ENCODE peak calls at places on chromosomes 3 and 15, in eight cellular contexts. One of them, this sample, is unnamed.

GRCh38 chr15:31222769-31223345 is 103.8 kb upstream of the KLF13 start:
- DNase-seq in A549: no peak
- DNase-seq in fibroblast of the aortic adventitia: no peak
- DNase-seq in fibroblast of mammary gland: no peak
- DNase-seq in bronchial epithelial cell: no peak
- DNase-seq in GM12864: no peak
- DNase-seq in HepG2: no peak
- DNase-seq in pancreas: no peak
- DNase-seq in this sample: no peak

GRCh38 chr3:141148770-141149169 is 82.9 kb upstream of the PXYLP1 start:
- DNase-seq in A549: no peak
- DNase-seq in GM12864: no peak
- DNase-seq in fibroblast of mammary gland: no peak
- DNase-seq in HepG2: no peak
- DNase-seq in bronchial epithelial cell: no peak
- DNase-seq in pancreas: no peak
- DNase-seq in fibroblast of the aortic adventitia: no peak
- DNase-seq in this sample: no peak

GRCh38 chr3:25594007-25594502 is 70.7 kb downstream of the TOP2B start:
- DNase-seq in HepG2: peak
- DNase-seq in fibroblast of the aortic adventitia: peak
- DNase-seq in fibroblast of mammary gland: peak
- DNase-seq in GM12864: no peak
- DNase-seq in pancreas: no peak
- DNase-seq in A549: peak
- DNase-seq in bronchial epithelial cell: peak
- DNase-seq in this sample: peak

GRCh38 chr15:40511093-40511471 is 40.3 kb downstream of the CHST14 start:
- DNase-seq in A549: no peak
- DNase-seq in HepG2: no peak
- DNase-seq in fibroblast of mammary gland: peak
- DNase-seq in fibroblast of the aortic adventitia: no peak
- DNase-seq in pancreas: no peak
- DNase-seq in bronchial epithelial cell: no peak
- DNase-seq in GM12864: peak
- DNase-seq in this sample: peak

GRCh38 chr3:117995795-117996194 is 1038.9 kb downstream of the IGSF11 start:
- DNase-seq in HepG2: no peak
- DNase-seq in fibroblast of the aortic adventitia: peak
- DNase-seq in bronchial epithelial cell: no peak
- DNase-seq in A549: no peak
- DNase-seq in pancreas: no peak
- DNase-seq in GM12864: no peak
- DNase-seq in fibroblast of mammary gland: no peak
- DNase-seq in this sample: no peak

GRCh38 chr15:99096894-99097426 is 7.9 kb upstream of the SYNM start:
- DNase-seq in pancreas: no peak
- DNase-seq in GM12864: no peak
- DNase-seq in A549: no peak
- DNase-seq in HepG2: no peak
- DNase-seq in fibroblast of mammary gland: peak
- DNase-seq in bronchial epithelial cell: no peak
- DNase-seq in fibroblast of the aortic adventitia: no peak
- DNase-seq in this sample: no peak

GRCh38 chr15:99264125-99264524 is 12.8 kb downstream of the LRRC28 start:
- DNase-seq in bronchial epithelial cell: peak
- DNase-seq in A549: no peak
- DNase-seq in GM12864: no peak
- DNase-seq in pancreas: no peak
- DNase-seq in fibroblast of the aortic adventitia: no peak
- DNase-seq in HepG2: no peak
- DNase-seq in fibroblast of mammary gland: no peak
- DNase-seq in this sample: no peak

GRCh38 chr3:86175051-86175536 is 815.9 kb downstream of the VGLL3 start:
- DNase-seq in bronchial epithelial cell: no peak
- DNase-seq in A549: no peak
- DNase-seq in fibroblast of mammary gland: no peak
- DNase-seq in GM12864: no peak
- DNase-seq in HepG2: no peak
- DNase-seq in fibroblast of the aortic adventitia: no peak
- DNase-seq in pancreas: no peak
- DNase-seq in this sample: no peak

GRCh38 chr15:32974691-32975090 is 219.8 kb downstream of the FMN1 start:
- DNase-seq in GM12864: no peak
- DNase-seq in fibroblast of the aortic adventitia: peak
- DNase-seq in bronchial epithelial cell: peak
- DNase-seq in pancreas: no peak
- DNase-seq in A549: no peak
- DNase-seq in HepG2: no peak
- DNase-seq in fibroblast of mammary gland: peak
- DNase-seq in this sample: no peak

GRCh38 chr3:56915969-56916586 is 114.3 kb upstream of the ARHGEF3 start:
- DNase-seq in fibroblast of the aortic adventitia: no peak
- DNase-seq in fibroblast of mammary gland: no peak
- DNase-seq in GM12864: no peak
- DNase-seq in bronchial epithelial cell: no peak
- DNase-seq in A549: no peak
- DNase-seq in pancreas: no peak
- DNase-seq in HepG2: no peak
- DNase-seq in this sample: peak

GRCh38 chr3:156513619-156514018 is 41.3 kb downstream of the SSR3 start:
- DNase-seq in A549: peak
- DNase-seq in pancreas: no peak
- DNase-seq in GM12864: no peak
- DNase-seq in bronchial epithelial cell: no peak
- DNase-seq in fibroblast of the aortic adventitia: no peak
- DNase-seq in fibroblast of mammary gland: peak
- DNase-seq in HepG2: peak
- DNase-seq in this sample: no peak

GRCh38 chr3:127637546-127637945 is 8.6 kb downstream of the PODXL2 start:
- DNase-seq in A549: no peak
- DNase-seq in bronchial epithelial cell: no peak
- DNase-seq in fibroblast of the aortic adventitia: no peak
- DNase-seq in GM12864: no peak
- DNase-seq in fibroblast of mammary gland: no peak
- DNase-seq in HepG2: no peak
- DNase-seq in pancreas: no peak
- DNase-seq in this sample: peak

GRCh38 chr15:58138106-58138505 is at the start of gene AQP9:
- DNase-seq in fibroblast of mammary gland: peak
- DNase-seq in fibroblast of the aortic adventitia: no peak
- DNase-seq in pancreas: no peak
- DNase-seq in bronchial epithelial cell: no peak
- DNase-seq in A549: no peak
- DNase-seq in GM12864: no peak
- DNase-seq in HepG2: no peak
- DNase-seq in this sample: no peak

GRCh38 chr3:40265181-40265580 is 44.3 kb upstream of the EIF1B start:
- DNase-seq in pancreas: no peak
- DNase-seq in bronchial epithelial cell: no peak
- DNase-seq in A549: no peak
- DNase-seq in fibroblast of the aortic adventitia: no peak
- DNase-seq in fibroblast of mammary gland: no peak
- DNase-seq in GM12864: no peak
- DNase-seq in HepG2: no peak
- DNase-seq in this sample: no peak

GRCh38 chr15:31437686-31438085 is 111.1 kb downstream of the KLF13 start:
- DNase-seq in bronchial epithelial cell: no peak
- DNase-seq in GM12864: no peak
- DNase-seq in pancreas: no peak
- DNase-seq in fibroblast of mammary gland: no peak
- DNase-seq in HepG2: no peak
- DNase-seq in fibroblast of the aortic adventitia: no peak
- DNase-seq in A549: no peak
- DNase-seq in this sample: peak

GRCh38 chr3:54859204-54859603 is 68.7 kb downstream of the LRTM1 start:
- DNase-seq in fibroblast of mammary gland: peak
- DNase-seq in A549: no peak
- DNase-seq in bronchial epithelial cell: peak
- DNase-seq in HepG2: no peak
- DNase-seq in pancreas: no peak
- DNase-seq in fibroblast of the aortic adventitia: peak
- DNase-seq in GM12864: no peak
- DNase-seq in this sample: no peak

GRCh38 chr3:98331329-98331728 is 22.3 kb upstream of the OR5K4 start:
- DNase-seq in GM12864: peak
- DNase-seq in fibroblast of mammary gland: no peak
- DNase-seq in fibroblast of the aortic adventitia: no peak
- DNase-seq in bronchial epithelial cell: no peak
- DNase-seq in pancreas: no peak
- DNase-seq in A549: no peak
- DNase-seq in HepG2: no peak
- DNase-seq in this sample: peak

GRCh38 chr15:74127255-74127953 is 3.0 kb upstream of the ISLR2 start:
- DNase-seq in pancreas: peak
- DNase-seq in fibroblast of mammary gland: peak
- DNase-seq in bronchial epithelial cell: peak
- DNase-seq in A549: peak
- DNase-seq in GM12864: peak
- DNase-seq in HepG2: peak
- DNase-seq in fibroblast of the aortic adventitia: peak
- DNase-seq in this sample: peak

GRCh38 chr3:29283297-29283681 is 2.4 kb downstream of the RBMS3 start:
- DNase-seq in pancreas: no peak
- DNase-seq in bronchial epithelial cell: no peak
- DNase-seq in fibroblast of mammary gland: no peak
- DNase-seq in A549: no peak
- DNase-seq in HepG2: no peak
- DNase-seq in GM12864: no peak
- DNase-seq in fibroblast of the aortic adventitia: peak
- DNase-seq in this sample: no peak

GRCh38 chr15:89379423-89379735 is 44.8 kb upstream of the POLG start:
- DNase-seq in fibroblast of mammary gland: no peak
- DNase-seq in A549: no peak
- DNase-seq in pancreas: no peak
- DNase-seq in GM12864: no peak
- DNase-seq in HepG2: no peak
- DNase-seq in bronchial epithelial cell: no peak
- DNase-seq in fibroblast of the aortic adventitia: no peak
- DNase-seq in this sample: no peak

GRCh38 chr15:89377042-89377841 is 42.6 kb upstream of the POLG start:
- DNase-seq in GM12864: no peak
- DNase-seq in HepG2: no peak
- DNase-seq in A549: no peak
- DNase-seq in bronchial epithelial cell: no peak
- DNase-seq in pancreas: no peak
- DNase-seq in fibroblast of mammary gland: no peak
- DNase-seq in fibroblast of the aortic adventitia: no peak
- DNase-seq in this sample: no peak

GRCh38 chr15:89379818-89380217 is 45.2 kb upstream of the POLG start:
- DNase-seq in A549: no peak
- DNase-seq in fibroblast of the aortic adventitia: no peak
- DNase-seq in HepG2: no peak
- DNase-seq in pancreas: no peak
- DNase-seq in fibroblast of mammary gland: no peak
- DNase-seq in GM12864: no peak
- DNase-seq in bronchial epithelial cell: peak
- DNase-seq in this sample: no peak

GRCh38 chr15:89377842-89378698 is 43.4 kb upstream of the POLG start:
- DNase-seq in HepG2: no peak
- DNase-seq in GM12864: no peak
- DNase-seq in fibroblast of the aortic adventitia: no peak
- DNase-seq in A549: no peak
- DNase-seq in fibroblast of mammary gland: no peak
- DNase-seq in pancreas: no peak
- DNase-seq in bronchial epithelial cell: peak
- DNase-seq in this sample: no peak

DNA sequence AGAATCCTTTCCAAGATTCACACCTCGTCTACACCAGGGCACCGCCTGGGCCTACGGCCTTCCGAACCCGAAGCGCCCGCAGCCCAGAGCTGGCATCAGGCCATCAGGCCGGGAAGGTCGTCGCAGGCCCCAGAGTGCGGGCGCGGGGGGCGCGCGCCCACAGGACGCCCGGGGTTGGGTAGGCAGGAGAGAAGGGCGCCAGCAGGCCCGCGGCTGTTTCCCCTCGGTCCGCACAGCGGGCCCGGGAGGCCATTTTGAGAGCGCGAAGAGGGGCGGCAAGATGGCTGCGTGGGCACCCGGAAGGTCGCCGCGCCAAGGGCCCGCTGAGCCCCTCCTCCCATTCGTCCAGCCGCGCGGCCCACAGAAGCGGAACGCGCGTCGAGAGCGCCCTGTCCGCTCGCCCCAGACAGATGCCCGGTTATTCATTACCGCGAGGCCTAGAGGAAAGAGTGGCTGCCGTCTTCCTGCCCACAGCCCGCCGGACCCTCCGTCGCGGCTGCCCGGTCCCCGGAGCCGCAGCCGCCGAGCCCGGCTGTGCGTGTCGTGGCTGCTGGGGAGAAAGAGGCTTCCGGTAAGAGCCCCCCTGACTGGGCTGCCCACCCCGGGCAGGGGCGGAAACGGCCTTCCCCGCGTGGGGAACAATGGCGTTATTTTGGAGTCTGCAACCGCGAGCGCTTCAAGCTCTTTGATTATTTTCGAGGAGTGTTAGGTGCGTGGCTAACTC is 44.2 kb upstream of the POLG start:
- DNase-seq in bronchial epithelial cell: no peak
- DNase-seq in GM12864: no peak
- DNase-seq in A549: no peak
- DNase-seq in fibroblast of the aortic adventitia: no peak
- DNase-seq in pancreas: no peak
- DNase-seq in fibroblast of mammary gland: no peak
- DNase-seq in HepG2: no peak
- DNase-seq in this sample: no peak
- H3K4me3 ChIP-seq in bronchial epithelial cell: no peak
- H3K4me3 ChIP-seq in GM12864: no peak
- H3K4me3 ChIP-seq in A549: no peak
- H3K4me3 ChIP-seq in fibroblast of the aortic adventitia: peak
- H3K4me3 ChIP-seq in pancreas: no peak
- H3K4me3 ChIP-seq in fibroblast of mammary gland: no peak
- H3K4me3 ChIP-seq in HepG2: no peak
- H3K4me3 ChIP-seq in this sample: no peak

GRCh38 chr3:19046440-19046839 is 101.9 kb upstream of the KCNH8 start:
- DNase-seq in HepG2: no peak
- DNase-seq in pancreas: no peak
- DNase-seq in fibroblast of mammary gland: peak
- DNase-seq in fibroblast of the aortic adventitia: no peak
- DNase-seq in GM12864: no peak
- DNase-seq in bronchial epithelial cell: no peak
- DNase-seq in A549: peak
- DNase-seq in this sample: no peak
- TF ChIP-seq CTCF in HepG2: peak
- TF ChIP-seq CTCF in pancreas: no peak
- TF ChIP-seq CTCF in fibroblast of mammary gland: no peak
- TF ChIP-seq CTCF in fibroblast of the aortic adventitia: no peak
- TF ChIP-seq CTCF in GM12864: no peak
- TF ChIP-seq CTCF in bronchial epithelial cell: no peak
- TF ChIP-seq CTCF in A549: peak
- TF ChIP-seq CTCF in this sample: no peak

GRCh38 chr3:176321099-176321498 is 876.2 kb downstream of the TBL1XR1 start:
- DNase-seq in pancreas: no peak
- DNase-seq in HepG2: no peak
- DNase-seq in A549: no peak
- DNase-seq in fibroblast of the aortic adventitia: no peak
- DNase-seq in GM12864: no peak
- DNase-seq in bronchial epithelial cell: no peak
- DNase-seq in fibroblast of mammary gland: no peak
- DNase-seq in this sample: no peak
- H3K4me3 ChIP-seq in pancreas: no peak
- H3K4me3 ChIP-seq in HepG2: no peak
- H3K4me3 ChIP-seq in A549: no peak
- H3K4me3 ChIP-seq in fibroblast of the aortic adventitia: no peak
- H3K4me3 ChIP-seq in GM12864: no peak
- H3K4me3 ChIP-seq in bronchial epithelial cell: no peak
- H3K4me3 ChIP-seq in fibroblast of mammary gland: no peak
- H3K4me3 ChIP-seq in this sample: no peak

GRCh38 chr15:51724199-51724598 is 13.3 kb downstream of the LYSMD2 start:
- DNase-seq in bronchial epithelial cell: no peak
- DNase-seq in pancreas: no peak
- DNase-seq in HepG2: no peak
- DNase-seq in A549: no peak
- DNase-seq in fibroblast of mammary gland: no peak
- DNase-seq in fibroblast of the aortic adventitia: no peak
- DNase-seq in GM12864: no peak
- DNase-seq in this sample: no peak
- TF ChIP-seq CTCF in bronchial epithelial cell: no peak
- TF ChIP-seq CTCF in pancreas: no peak
- TF ChIP-seq CTCF in HepG2: no peak
- TF ChIP-seq CTCF in A549: no peak
- TF ChIP-seq CTCF in fibroblast of mammary gland: no peak
- TF ChIP-seq CTCF in fibroblast of the aortic adventitia: no peak
- TF ChIP-seq CTCF in GM12864: no peak
- TF ChIP-seq CTCF in this sample: no peak